ENCODE peak calls at places on chromosomes 1 and 21, in seven cellular contexts. B is IMR-90, Q is mesendoderm, U is neuronal stem cell, T is trophoblast cell, A is H9, J is H1. P is an unnamed sample. For H3K79me1, the result is how much of the 10 kb centered on the place peaks cover.

GRCh38 chr1:38740543-38740942 is 119.0 kb downstream of the RRAGC start:
- DNase-seq in Q (peak), U (no peak), T (peak), A (no peak), B (peak), J (no peak), P (peak)

GRCh38 chr1:212067790-212068189 is 32.2 kb downstream of the DTL start:
- DNase-seq in U (no peak), B (no peak), J (no peak), Q (no peak), T (no peak), A (no peak), P (no peak)

GRCh38 chr1:96521994-96522760 is 199.4 kb upstream of the PTBP2 start:
- DNase-seq in J (no peak), B (peak), Q (no peak), A (no peak), U (no peak), T (no peak), P (peak)

GRCh38 chr1:20552728-20553571 is 577 bp downstream of the FAM43B start:
- DNase-seq in J (no peak), Q (peak), A (peak), T (no peak), B (peak), U (peak), P (peak)

GRCh38 chr1:205183676-205184335 is 27.7 kb downstream of the DSTYK start:
- DNase-seq in A (no peak), Q (no peak), J (no peak), U (no peak), B (peak), T (no peak), P (peak)

GRCh38 chr1:236458991-236459390 is 64.8 kb upstream of the LGALS8 start:
- DNase-seq in U (no peak), T (no peak), B (no peak), Q (no peak), J (no peak), A (no peak), P (no peak)

GRCh38 chr1:156942176-156942575 is 21.7 kb downstream of the LRRC71 start:
- DNase-seq in B (no peak), A (no peak), J (no peak), U (no peak), Q (no peak), T (no peak), P (no peak)

GRCh38 chr1:63509718-63510117 is 13.3 kb downstream of the ITGB3BP start:
- DNase-seq in B (no peak), Q (no peak), A (no peak), U (no peak), J (no peak), T (no peak), P (no peak)

GRCh38 chr1:166330096-166330495 is 163.3 kb upstream of the FAM78B start:
- DNase-seq in A (no peak), B (no peak), J (no peak), U (no peak), Q (peak), T (no peak), P (no peak)

GRCh38 chr1:213015099-213016050 is at the start of gene ANGEL2:
- DNase-seq in B (peak), A (peak), U (peak), J (peak), Q (peak), T (peak), P (peak)

GRCh38 chr1:56297948-56298347 is 281.4 kb downstream of the PLPP3 start:
- DNase-seq in B (no peak), J (no peak), A (no peak), T (peak), Q (no peak), U (no peak), P (no peak)

GRCh38 chr1:26788515-26788785 is 700 bp downstream of the PIGV start:
- DNase-seq in U (no peak), T (peak), J (no peak), B (no peak), A (no peak), Q (no peak), P (no peak)

GRCh38 chr1:94646151-94646643 is 104.6 kb upstream of the F3 start:
- DNase-seq in T (peak), A (no peak), J (no peak), Q (peak), B (peak), U (no peak), P (peak)

GRCh38 chr1:150515328-150516049 is at the start of gene FALEC:
- DNase-seq in A (peak), U (peak), B (peak), J (peak), Q (peak), T (peak), P (peak)

DNA sequence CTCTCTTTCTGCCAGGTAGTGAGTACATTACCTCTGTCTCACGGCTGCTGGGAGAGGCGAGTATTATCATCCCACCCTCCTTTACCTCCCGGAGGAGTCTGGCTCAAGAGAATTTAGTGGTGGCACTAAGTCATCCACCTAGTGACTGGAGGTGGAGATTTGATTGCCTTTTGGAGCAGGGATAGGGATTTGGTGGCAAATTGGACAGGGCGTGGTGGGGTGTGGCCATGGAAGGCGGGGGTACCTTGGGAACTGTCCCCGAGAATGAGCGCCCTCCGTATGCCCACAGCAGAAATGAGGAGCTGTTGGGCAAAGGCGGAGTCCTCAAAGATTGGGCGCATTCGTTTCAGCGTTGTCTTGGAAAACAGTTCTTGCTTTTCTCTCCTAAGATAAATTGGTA is 32.1 kb upstream of the HMGN1 start:
- DNase-seq in U (no peak), B (no peak), J (no peak), Q (no peak), A (no peak), T (no peak), P (peak)
- H3K79me1 ChIP-seq in U (under half), B (under half), J (under half), Q (under half), A (under half), T (under half), P (under half)

GRCh38 chr1:206492589-206492988 is 14.7 kb upstream of the RASSF5 start:
- DNase-seq in A (no peak), T (no peak), B (no peak), J (no peak), Q (no peak), U (no peak), P (no peak)

GRCh38 chr1:206495493-206496046 is 11.8 kb upstream of the RASSF5 start:
- DNase-seq in Q (no peak), B (no peak), T (no peak), U (no peak), A (no peak), J (no peak), P (no peak)

GRCh38 chr1:206491592-206491991 is 15.7 kb upstream of the RASSF5 start:
- DNase-seq in A (no peak), Q (no peak), T (no peak), J (no peak), B (no peak), U (no peak), P (no peak)

GRCh38 chr1:206495011-206495461 is 12.3 kb upstream of the RASSF5 start:
- DNase-seq in J (no peak), U (no peak), T (no peak), B (no peak), Q (no peak), A (no peak), P (no peak)

GRCh38 chr1:206493279-206493678 is 14.1 kb upstream of the RASSF5 start:
- DNase-seq in A (no peak), T (no peak), B (no peak), U (no peak), J (no peak), Q (no peak), P (no peak)
- H3K79me1 ChIP-seq in A (under half), T (under half), B (under half), U (under half), J (under half), Q (under half), P (under half)

DNA sequence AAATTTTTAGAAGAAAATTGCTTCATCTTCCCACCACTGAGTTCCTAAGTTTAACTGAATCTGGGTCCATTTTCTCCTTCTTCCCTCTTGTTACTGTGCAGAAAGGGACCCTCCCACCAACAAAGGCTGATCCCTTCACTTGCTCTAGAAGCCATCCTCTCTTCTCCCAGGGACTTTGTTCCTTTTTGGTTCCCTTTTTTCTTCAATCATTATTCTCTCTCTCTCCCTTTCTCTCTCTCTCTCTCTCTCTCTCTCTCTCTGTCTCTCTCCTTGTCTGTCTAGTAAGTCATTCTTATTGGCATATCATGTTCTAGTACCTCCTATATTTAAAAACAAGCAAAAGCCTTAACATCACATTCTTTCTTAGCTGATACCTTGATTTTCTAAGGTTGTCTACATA is 31.7 kb upstream of the GADD45A start:
- DNase-seq in J (no peak), Q (no peak), T (no peak), B (no peak), A (no peak), U (no peak), P (no peak)
- H3K79me1 ChIP-seq in J (under half), Q (under half), T (under half), B (under half), A (under half), U (under half), P (under half)

GRCh38 chr1:4915159-4915558 is 260.8 kb downstream of the AJAP1 start:
- DNase-seq in U (no peak), Q (no peak), A (no peak), B (no peak), J (no peak), T (no peak), P (no peak)
- H3K79me1 ChIP-seq in U (under half), Q (under half), A (under half), B (under half), J (under half), T (under half), P (under half)

GRCh38 chr1:246784621-246785535 is 60.7 kb downstream of the SCCPDH start:
- DNase-seq in B (peak), Q (no peak), T (no peak), U (no peak), J (no peak), A (no peak), P (peak)

GRCh38 chr1:246788895-246789338 is 64.7 kb downstream of the SCCPDH start:
- DNase-seq in A (peak), U (no peak), J (no peak), Q (no peak), B (no peak), T (no peak), P (no peak)

GRCh38 chr1:246786606-246787238 is 62.5 kb downstream of the SCCPDH start:
- DNase-seq in Q (no peak), J (no peak), U (no peak), B (no peak), A (no peak), T (no peak), P (no peak)

GRCh38 chr1:246787781-246788513 is 63.7 kb downstream of the SCCPDH start:
- DNase-seq in B (no peak), A (no peak), T (no peak), J (no peak), Q (no peak), U (no peak), P (no peak)

GRCh38 chr1:246785536-246786111 is 61.4 kb downstream of the SCCPDH start:
- DNase-seq in B (peak), T (no peak), J (no peak), A (peak), Q (no peak), U (no peak), P (no peak)
- H3K79me1 ChIP-seq in B (under half), T (under half), J (under half), A (under half), Q (under half), U (under half), P (under half)

P was measured in mesenchymal stem cell.